ENCODE peak calls at places on chromosomes 12 and 14, in five cellular contexts. Y is activated naive CD8-positive, alpha-beta T cell treated with anti-CD3 and anti-CD28 coated beads, Interleukin-2, amount 10 ng/mL, durations not matched to agents 7 days and 5 days; V is ascending aorta; Q is aorta; F is renal cortical epithelial cell. M is an unnamed sample.

GRCh38 chr12:88431245-88431644 is 149.0 kb downstream of the KITLG start:
- DNase-seq in Y (no peak), V (no peak), Q (no peak), F (peak; percentile 29), M (no peak)

GRCh38 chr14:99744199-99744872 is 48.9 kb upstream of the EML1 start:
- DNase-seq in Y (no peak), V (no peak), Q (no peak), F (peak; percentile 94), M (no peak)

GRCh38 chr12:76391461-76391860 is 43.2 kb upstream of the BBS10 start:
- DNase-seq in Y (no peak), V (no peak), Q (no peak), F (no peak), M (no peak)

GRCh38 chr14:53002576-53002975 is 51.7 kb upstream of the FERMT2 start:
- DNase-seq in Y (no peak), V (no peak), Q (no peak), F (no peak), M (no peak)

GRCh38 chr12:56079729-56080555 is at the start of gene ERBB3:
- DNase-seq in Y (peak; percentile 73), V (peak; percentile 31), Q (peak; percentile 94), F (peak; percentile 69), M (peak; percentile 90)

GRCh38 chr14:44531648-44532047 is 24.6 kb upstream of the FSCB start:
- DNase-seq in Y (no peak), V (no peak), Q (no peak), F (no peak), M (no peak)

GRCh38 chr12:103840399-103840880 is 594 bp downstream of the NT5DC3 start:
- DNase-seq in Y (no peak), V (no peak), Q (peak; percentile 89), F (no peak), M (peak; percentile 52)

GRCh38 chr12:132689227-132689626 is 1.8 kb downstream of the PXMP2 start:
- DNase-seq in Y (no peak), V (no peak), Q (no peak), F (no peak), M (no peak)

GRCh38 chr14:79369359-79370332 is 841.7 kb downstream of the DIO2 start:
- DNase-seq in Y (no peak), V (no peak), Q (no peak), F (peak; percentile 42), M (no peak)

GRCh38 chr12:116236148-116236731 is 41.3 kb downstream of the MED13L start:
- DNase-seq in Y (no peak), V (no peak), Q (no peak), F (peak; percentile 69), M (no peak)

GRCh38 chr12:47080725-47081502 is 1.2 kb upstream of the AMIGO2 start:
- DNase-seq in Y (peak; percentile 65), V (peak; percentile 26), Q (peak; percentile 88), F (peak; percentile 93), M (no peak)

GRCh38 chr14:92456215-92457017 is 57.2 kb upstream of the RIN3 start:
- DNase-seq in Y (peak; percentile 30), V (no peak), Q (peak; percentile 82), F (peak; percentile 37), M (no peak)

GRCh38 chr12:1661553-1662335 is 29.1 kb upstream of the ADIPOR2 start:
- DNase-seq in Y (peak; percentile 91), V (peak; percentile 88), Q (peak; percentile 98), F (peak; percentile 75), M (peak; percentile 93)

GRCh38 chr12:114986849-114987248 is 302.9 kb upstream of the TBX3 start:
- DNase-seq in Y (no peak), V (no peak), Q (no peak), F (no peak), M (no peak)

GRCh38 chr14:94041551-94042346 is 15.6 kb downstream of the OTUB2 start:
- DNase-seq in Y (no peak), V (no peak), Q (peak; percentile 75), F (no peak), M (no peak)

GRCh38 chr14:93109572-93110481 is 5.9 kb downstream of the ITPK1 start:
- DNase-seq in Y (no peak), V (no peak), Q (no peak), F (no peak), M (no peak)

GRCh38 chr14:99730876-99731351 is 46.8 kb downstream of the CYP46A1 start:
- DNase-seq in Y (peak; percentile 29), V (peak; percentile 5), Q (peak; percentile 78), F (no peak), M (peak; percentile 16)

GRCh38 chr12:53231859-53232640 is at the start of gene RARG:
- DNase-seq in Y (peak; percentile 69), V (peak; percentile 39), Q (peak; percentile 92), F (peak; percentile 51), M (peak; percentile 54)

GRCh38 chr12:91910871-91911388 is 234.7 kb downstream of the BTG1 start:
- DNase-seq in Y (no peak), V (no peak), Q (no peak), F (no peak), M (no peak)

GRCh38 chr12:123488539-123489230 is 30.7 kb downstream of the SNRNP35 start:
- DNase-seq in Y (no peak), V (no peak), Q (no peak), F (no peak), M (no peak)

GRCh38 chr12:46219892-46220655 is 48.8 kb downstream of the SLC38A1 start:
- DNase-seq in Y (peak; percentile 76), V (no peak), Q (no peak), F (peak; percentile 94), M (no peak)

GRCh38 chr14:100303925-100304324 is 2.3 kb downstream of the SLC25A29 start:
- DNase-seq in Y (no peak), V (no peak), Q (no peak), F (no peak), M (no peak)

GRCh38 chr14:64191756-64192155 is 102.4 kb downstream of the ESR2 start:
- DNase-seq in Y (no peak), V (no peak), Q (no peak), F (peak; percentile 56), M (no peak)

M was measured in pancreas.